ENCODE peak calls at places on chromosome X, in ten cellular contexts. A, T, F, G, B, X, O, Z, P and U are unnamed samples.

GRCh38 chrX:64389489-64389888 is 5.8 kb downstream of the MTMR8 start:
- DNase-seq in A (no peak), T (no peak), F (no peak), G (no peak), B (no peak), X (no peak), O (no peak), Z (no peak), P (no peak), U (no peak)

GRCh38 chrX:39705299-39705698 is 392.5 kb downstream of the BCOR start:
- DNase-seq in A (peak), T (no peak), F (peak), G (peak), B (peak), X (peak), O (peak), Z (no peak), P (no peak), U (peak)

GRCh38 chrX:54043696-54044125 is 562 bp downstream of the PHF8 start:
- DNase-seq in A (peak), T (peak), F (peak), G (no peak), B (peak), X (peak), O (peak), Z (no peak), P (no peak), U (peak)

GRCh38 chrX:113384628-113385027 is 544.0 kb upstream of the AMOT start:
- DNase-seq in A (peak), T (no peak), F (no peak), G (no peak), B (peak), X (peak), O (peak), Z (no peak), P (no peak), U (no peak)

GRCh38 chrX:22889824-22890223 is 109.9 kb upstream of the DDX53 start:
- DNase-seq in A (no peak), T (no peak), F (no peak), G (no peak), B (no peak), X (no peak), O (no peak), Z (no peak), P (no peak), U (no peak)

GRCh38 chrX:29687687-29688086 is 527.7 kb upstream of the MAGEB2 start:
- DNase-seq in A (no peak), T (no peak), F (no peak), G (no peak), B (no peak), X (peak), O (no peak), Z (no peak), P (no peak), U (no peak)

GRCh38 chrX:130100180-130100579 is 10.1 kb downstream of the ELF4 start:
- DNase-seq in A (peak), T (no peak), F (no peak), G (peak), B (peak), X (no peak), O (peak), Z (no peak), P (no peak), U (peak)

GRCh38 chrX:141221611-141222010 is 20.7 kb downstream of the SPANXC start:
- DNase-seq in A (no peak), T (no peak), F (no peak), G (no peak), B (no peak), X (no peak), O (no peak), Z (no peak), P (no peak), U (no peak)

GRCh38 chrX:20067709-20068315 is 48.9 kb downstream of the MAP7D2 start:
- DNase-seq in A (peak), T (no peak), F (peak), G (peak), B (peak), X (peak), O (peak), Z (peak), P (no peak), U (peak)

GRCh38 chrX:17814557-17814956 is 46.5 kb downstream of the RAI2 start:
- DNase-seq in A (no peak), T (no peak), F (no peak), G (no peak), B (peak), X (peak), O (no peak), Z (no peak), P (no peak), U (no peak)

GRCh38 chrX:150575415-150575814 is 7.0 kb downstream of the MTM1 start:
- DNase-seq in A (no peak), T (no peak), F (no peak), G (no peak), B (peak), X (peak), O (no peak), Z (no peak), P (no peak), U (peak)

GRCh38 chrX:42615161-42615563 is 162.8 kb downstream of the PPP1R2C start:
- DNase-seq in A (no peak), T (no peak), F (peak), G (no peak), B (no peak), X (no peak), O (no peak), Z (no peak), P (no peak), U (peak)

GRCh38 chrX:142001934-142002333 is 98.2 kb downstream of the MAGEC1 start:
- DNase-seq in A (no peak), T (no peak), F (no peak), G (no peak), B (no peak), X (no peak), O (no peak), Z (no peak), P (no peak), U (no peak)

GRCh38 chrX:24468245-24468644 is 3.2 kb downstream of the PDK3 start:
- DNase-seq in A (no peak), T (no peak), F (peak), G (no peak), B (no peak), X (no peak), O (no peak), Z (no peak), P (no peak), U (peak)

GRCh38 chrX:149881081-149881711 is at the start of gene MAGEA8:
- DNase-seq in A (no peak), T (no peak), F (peak), G (no peak), B (no peak), X (no peak), O (no peak), Z (no peak), P (no peak), U (no peak)

GRCh38 chrX:44054863-44055601 is 81.8 kb upstream of the NDP start:
- DNase-seq in A (no peak), T (no peak), F (no peak), G (no peak), B (no peak), X (no peak), O (no peak), Z (no peak), P (no peak), U (no peak)

GRCh38 chrX:133608406-133608805 is 193.1 kb upstream of the GPC4 start:
- DNase-seq in A (no peak), T (no peak), F (no peak), G (no peak), B (no peak), X (peak), O (no peak), Z (no peak), P (no peak), U (no peak)

GRCh38 chrX:17584248-17584681 is 153.0 kb upstream of the SCML1 start:
- DNase-seq in A (no peak), T (no peak), F (no peak), G (no peak), B (no peak), X (peak), O (no peak), Z (no peak), P (no peak), U (no peak)

GRCh38 chrX:133574716-133575115 is 159.4 kb upstream of the GPC4 start:
- DNase-seq in A (no peak), T (no peak), F (no peak), G (no peak), B (peak), X (no peak), O (no peak), Z (no peak), P (no peak), U (no peak)

GRCh38 chrX:134685662-134686061 is 27.4 kb upstream of the PLAC1 start:
- DNase-seq in A (no peak), T (no peak), F (no peak), G (no peak), B (no peak), X (peak), O (no peak), Z (no peak), P (no peak), U (no peak)

GRCh38 chrX:123408856-123409737 is 225.0 kb downstream of the GRIA3 start:
- DNase-seq in A (no peak), T (no peak), F (no peak), G (no peak), B (no peak), X (no peak), O (no peak), Z (no peak), P (no peak), U (no peak)

GRCh38 chrX:110418220-110418856 is 59.7 kb downstream of the RTL9 start:
- DNase-seq in A (peak), T (no peak), F (peak), G (no peak), B (peak), X (peak), O (no peak), Z (no peak), P (no peak), U (peak)

GRCh38 chrX:56794831-56795230 is 65.8 kb downstream of the NBDY start:
- DNase-seq in A (no peak), T (no peak), F (no peak), G (peak), B (no peak), X (no peak), O (no peak), Z (no peak), P (no peak), U (peak)

GRCh38 chrX:120453985-120454384 is 15.1 kb downstream of the LAMP2 start:
- DNase-seq in A (no peak), T (no peak), F (no peak), G (no peak), B (no peak), X (no peak), O (no peak), Z (no peak), P (no peak), U (no peak)

GRCh38 chrX:53374222-53374820 is 48.1 kb downstream of the SMC1A start:
- DNase-seq in A (no peak), T (no peak), F (peak), G (no peak), B (peak), X (peak), O (no peak), Z (no peak), P (no peak), U (no peak)

GRCh38 chrX:20118065-20118824 is 1.5 kb upstream of the MAP7D2 start:
- DNase-seq in A (no peak), T (no peak), F (no peak), G (no peak), B (no peak), X (no peak), O (no peak), Z (no peak), P (no peak), U (no peak)

GRCh38 chrX:22296871-22297270 is 24.2 kb downstream of the CBLL2 start:
- DNase-seq in A (no peak), T (no peak), F (no peak), G (no peak), B (no peak), X (no peak), O (no peak), Z (no peak), P (no peak), U (no peak)

GRCh38 chrX:31506360-31506759 is 434.5 kb upstream of the FTHL17 start:
- DNase-seq in A (no peak), T (no peak), F (no peak), G (no peak), B (no peak), X (no peak), O (no peak), Z (no peak), P (no peak), U (no peak)

GRCh38 chrX:143306991-143307965 is 210.0 kb downstream of the SPANXN3 start:
- DNase-seq in A (no peak), T (no peak), F (no peak), G (no peak), B (no peak), X (no peak), O (no peak), Z (no peak), P (no peak), U (no peak)

GRCh38 chrX:123833387-123833786 is 26.5 kb upstream of the XIAP start:
- DNase-seq in A (peak), T (no peak), F (peak), G (no peak), B (peak), X (peak), O (no peak), Z (no peak), P (peak), U (peak)

GRCh38 chrX:121479406-121479805 is 432.0 kb downstream of the GLUD2 start:
- DNase-seq in A (no peak), T (no peak), F (peak), G (no peak), B (no peak), X (no peak), O (no peak), Z (no peak), P (no peak), U (no peak)

GRCh38 chrX:3129256-3129655 is 88.0 kb downstream of the ARSF start:
- DNase-seq in A (no peak), T (no peak), F (no peak), G (no peak), B (no peak), X (peak), O (no peak), Z (no peak), P (no peak), U (no peak)

GRCh38 chrX:40897768-40898167 is 162.4 kb upstream of the MED14 start:
- DNase-seq in A (no peak), T (no peak), F (no peak), G (no peak), B (no peak), X (no peak), O (no peak), Z (no peak), P (no peak), U (peak)

GRCh38 chrX:129980043-129980442 is 2.4 kb upstream of the BCORL1 start:
- DNase-seq in A (peak), T (peak), F (peak), G (peak), B (peak), X (no peak), O (peak), Z (no peak), P (no peak), U (peak)

GRCh38 chrX:129649268-129650182 is 5.2 kb downstream of the APLN start:
- DNase-seq in A (no peak), T (no peak), F (no peak), G (peak), B (no peak), X (peak), O (no peak), Z (no peak), P (no peak), U (no peak)

GRCh38 chrX:118272237-118272636 is 73.7 kb upstream of the WDR44 start:
- DNase-seq in A (no peak), T (no peak), F (no peak), G (no peak), B (no peak), X (peak), O (no peak), Z (no peak), P (no peak), U (no peak)

GRCh38 chrX:38271154-38271716 is 50.6 kb upstream of the SRPX start:
- DNase-seq in A (no peak), T (no peak), F (no peak), G (no peak), B (no peak), X (no peak), O (no peak), Z (no peak), P (no peak), U (no peak)

GRCh38 chrX:151019837-151020236 is 36.7 kb downstream of the HMGB3 start:
- DNase-seq in A (no peak), T (no peak), F (no peak), G (no peak), B (no peak), X (peak), O (no peak), Z (no peak), P (no peak), U (no peak)

GRCh38 chrX:106035064-106035463 is 3.5 kb downstream of the SERPINA7 start:
- DNase-seq in A (no peak), T (no peak), F (peak), G (no peak), B (no peak), X (no peak), O (no peak), Z (no peak), P (peak), U (no peak)
- TF ChIP-seq CTCF in A (no peak), T (no peak), F (peak), G (no peak), B (peak), X (no peak), O (peak), Z (no peak), P (peak), U (no peak)

GRCh38 chrX:12647230-12647629 is 144.0 kb upstream of the PRPS2 start:
- DNase-seq in A (no peak), T (no peak), F (no peak), G (no peak), B (no peak), X (no peak), O (no peak), Z (no peak), P (no peak), U (no peak)

GRCh38 chrX:12648995-12649394 is 142.2 kb upstream of the PRPS2 start:
- DNase-seq in A (no peak), T (no peak), F (no peak), G (no peak), B (no peak), X (no peak), O (peak), Z (no peak), P (no peak), U (no peak)
- TF ChIP-seq POLR2A in A (no peak), T (no peak), F (no peak), G (no peak), B (no peak), X (no peak), O (no peak), Z (no peak), P (no peak), U (no peak)

DNA sequence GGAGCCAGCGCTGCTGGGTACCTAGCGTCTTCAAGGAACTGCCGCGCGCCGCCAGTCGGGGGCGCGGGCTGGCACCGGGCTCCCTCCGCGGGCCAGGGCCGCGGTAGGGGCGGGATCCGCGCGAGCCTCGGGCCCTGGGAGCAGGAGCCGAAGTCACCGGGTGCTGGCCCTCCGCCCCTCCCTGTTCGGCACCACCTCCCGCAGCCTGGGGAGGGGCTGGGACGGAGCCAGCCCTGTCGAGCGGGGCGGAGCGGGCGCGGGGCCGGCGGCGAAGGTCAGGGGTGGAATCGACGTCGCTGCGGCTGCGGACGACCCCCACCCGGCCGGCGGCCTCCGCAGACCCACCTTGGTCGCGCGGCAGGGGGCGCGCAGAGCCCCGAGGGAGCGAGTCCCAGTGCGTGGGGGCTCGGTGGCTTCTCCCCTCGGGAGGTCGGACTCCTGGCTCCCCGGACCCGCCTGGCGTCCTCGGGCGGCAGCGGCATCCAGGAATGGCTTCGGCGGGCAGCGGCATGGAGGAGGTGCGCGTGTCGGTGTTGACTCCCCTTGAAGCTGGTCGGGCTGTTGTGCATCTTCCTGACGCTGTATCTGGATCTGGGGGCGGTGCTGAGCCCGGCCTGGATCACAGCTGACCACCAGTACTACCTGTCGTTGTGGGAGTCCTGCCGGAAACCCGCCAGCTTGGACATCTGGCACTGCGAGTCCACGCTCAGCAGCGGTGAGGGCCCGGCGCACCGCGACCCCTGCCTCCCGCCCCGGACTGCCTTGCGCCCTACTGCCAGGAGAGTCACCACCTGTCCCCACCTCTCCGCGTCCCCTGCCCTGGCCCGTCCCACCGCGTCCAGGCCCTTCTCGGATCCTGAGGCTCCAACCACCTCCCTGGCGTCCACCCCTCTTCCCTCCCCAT is 50.5 kb upstream of the FAM47C start:
- DNase-seq in A (no peak), T (no peak), F (no peak), G (no peak), B (peak), X (no peak), O (no peak), Z (no peak), P (no peak), U (peak)
- TF ChIP-seq CTCF in A (no peak), T (no peak), F (no peak), G (no peak), B (no peak), X (no peak), O (no peak), Z (no peak), P (no peak), U (no peak)

DNA sequence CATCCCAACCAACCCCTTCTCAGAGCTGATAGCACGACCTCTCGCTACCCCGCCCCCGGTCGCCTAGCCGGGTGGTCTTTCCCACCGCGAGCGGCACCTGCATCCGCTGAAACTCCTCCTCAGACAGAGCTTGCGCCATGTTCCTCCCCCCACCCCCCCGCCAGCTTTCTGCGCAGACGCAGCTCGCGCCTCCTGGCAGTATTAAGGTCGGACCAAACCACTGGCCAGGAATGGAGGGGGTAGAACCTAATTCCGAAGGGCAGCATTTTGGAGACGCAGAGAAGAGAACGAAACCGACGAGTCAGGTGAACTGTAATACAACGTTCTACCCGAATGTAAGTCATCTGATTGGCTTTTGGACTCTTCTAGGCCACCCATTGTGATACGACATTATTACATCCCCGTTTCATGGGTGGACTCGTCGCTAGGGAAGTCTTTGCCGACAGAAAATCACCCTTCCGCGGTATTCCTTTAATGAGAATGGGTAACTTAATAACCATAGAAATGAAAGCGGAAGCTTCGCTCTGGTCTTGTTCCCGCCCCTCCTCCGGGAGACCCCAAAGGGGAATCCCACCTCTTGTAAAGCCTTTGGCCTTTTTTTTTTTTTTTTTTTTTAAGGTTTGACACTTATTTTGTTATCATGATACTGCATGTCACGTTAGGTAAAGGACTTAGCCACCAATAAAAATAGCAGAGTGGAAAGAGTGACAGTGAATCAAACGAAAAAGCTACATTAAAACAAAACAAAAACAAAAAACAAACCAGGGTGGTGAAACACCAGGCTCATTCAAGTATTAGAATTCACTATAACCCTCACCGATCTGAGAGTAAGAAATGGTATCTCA is at the start of gene GRIPAP1:
- DNase-seq in A (peak), T (peak), F (peak), G (peak), B (peak), X (peak), O (peak), Z (peak), P (peak), U (peak)
- TF ChIP-seq POLR2A in A (peak), T (no peak), F (peak), G (no peak), B (peak), X (peak), O (no peak), Z (peak), P (no peak), U (peak)